ENCODE peak calls at places on chromosomes 3 and 15, in seven cellular contexts. G, D, O, S, M, X and R are unnamed samples.

GRCh38 chr3:117681619-117682018 is 972.0 kb downstream of the TUSC7 start:
- DNase-seq in O (no peak), M (no peak), X (no peak), G (no peak), D (no peak), S (peak; percentile 87), R (no peak)

GRCh38 chr3:32472716-32473115 is 29.9 kb downstream of the CMTM6 start:
- DNase-seq in S (no peak), G (no peak), D (peak; percentile 11), M (no peak), O (no peak), X (no peak), R (no peak)

GRCh38 chr3:120040813-120041377 is 53.4 kb downstream of the GSK3B start:
- DNase-seq in O (no peak), S (no peak), D (no peak), X (no peak), G (no peak), M (no peak), R (no peak)

GRCh38 chr3:3665546-3665945 is 133.7 kb upstream of the LRRN1 start:
- DNase-seq in D (no peak), O (no peak), S (no peak), X (no peak), G (no peak), M (no peak), R (no peak)

GRCh38 chr3:182135056-182135455 is 423.3 kb downstream of the SOX2 start:
- DNase-seq in M (no peak), S (no peak), X (no peak), D (no peak), O (no peak), G (no peak), R (no peak)

GRCh38 chr15:63030101-63030528 is 12.4 kb upstream of the TPM1 start:
- DNase-seq in S (peak; percentile 63), D (no peak), G (no peak), M (no peak), O (no peak), X (no peak), R (no peak)

GRCh38 chr3:71651625-71652024 is 68.1 kb upstream of the FOXP1 start:
- DNase-seq in S (no peak), X (no peak), D (no peak), G (no peak), M (no peak), O (no peak), R (no peak)

GRCh38 chr3:187165144-187165543 is 25.8 kb upstream of the RPL39L start:
- DNase-seq in M (peak; percentile 58), X (no peak), D (peak; percentile 53), S (peak; percentile 55), O (peak; percentile 53), G (peak; percentile 45), R (peak; percentile 56)

GRCh38 chr3:178203650-178204049 is 332.6 kb upstream of the KCNMB2 start:
- DNase-seq in S (peak; percentile 47), D (no peak), M (no peak), G (no peak), O (no peak), X (no peak), R (no peak)

GRCh38 chr3:172221550-172221949 is 182.2 kb downstream of the FNDC3B start:
- DNase-seq in G (no peak), M (no peak), X (no peak), S (peak; percentile 88), O (no peak), D (no peak), R (no peak)

GRCh38 chr3:146517684-146518435 is 26.5 kb downstream of the PLSCR1 start:
- DNase-seq in X (no peak), M (no peak), G (no peak), D (peak; percentile 45), O (peak; percentile 28), S (no peak), R (no peak)

GRCh38 chr3:64444619-64445317 is 219.5 kb upstream of the PRICKLE2 start:
- DNase-seq in G (no peak), S (no peak), M (no peak), X (no peak), O (no peak), D (no peak), R (no peak)

DNA sequence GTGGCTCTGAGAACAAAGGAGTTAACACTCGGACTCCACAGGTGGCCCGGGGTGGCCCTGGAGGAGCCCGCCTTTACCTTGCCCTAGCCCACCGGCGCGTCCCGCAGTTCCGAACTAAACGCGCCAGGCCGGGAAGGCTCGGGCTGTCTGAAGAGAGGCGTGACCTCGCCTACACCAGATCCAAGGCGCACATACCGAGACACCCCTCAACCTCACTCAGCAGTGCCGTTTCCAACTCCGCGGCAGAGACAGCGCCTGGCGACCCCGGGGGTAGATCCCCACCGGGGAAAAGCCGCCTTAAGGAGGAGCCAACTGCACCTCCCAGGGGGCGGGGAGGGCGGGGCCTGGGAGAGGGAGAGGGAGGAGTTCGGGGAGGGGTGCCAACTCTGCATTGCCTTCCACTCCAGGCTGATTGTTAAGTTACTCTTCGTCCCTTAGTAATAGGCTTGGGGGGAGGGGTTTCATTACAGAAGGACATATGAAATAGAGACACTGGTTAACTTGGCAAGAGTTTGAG is at the start of gene DLG1:
- DNase-seq in O (peak; percentile 86), S (peak; percentile 92), G (peak; percentile 92), M (peak; percentile 88), X (peak; percentile 53), D (peak; percentile 95), R (peak; percentile 74)
- TF ChIP-seq CEBPB in O (no peak), S (no peak), G (no peak), M (no peak), X (no peak), D (no peak), R (no peak)

GRCh38 chr3:168384990-168385389 is 289.3 kb upstream of the GOLIM4 start:
- DNase-seq in D (no peak), X (no peak), S (no peak), G (no peak), M (no peak), O (no peak), R (no peak)

DNA sequence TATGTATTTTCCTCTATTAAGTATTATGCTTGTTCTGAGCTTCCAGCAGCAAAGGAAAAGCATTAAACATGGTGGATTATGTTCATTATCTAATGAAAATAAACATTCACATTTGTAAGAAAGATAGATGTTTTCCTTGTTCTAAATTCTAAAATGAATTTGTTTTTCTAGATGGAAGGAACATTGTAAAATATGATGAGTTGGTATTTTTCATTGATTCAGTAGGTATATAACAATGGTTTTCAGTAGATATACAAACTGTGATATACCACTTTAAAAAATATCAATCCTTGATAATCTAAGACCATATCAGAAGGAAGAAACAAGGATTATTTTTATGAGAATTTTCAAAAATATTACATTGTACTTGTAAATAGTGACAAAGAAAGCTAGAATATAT is 290.6 kb upstream of the GOLIM4 start:
- DNase-seq in M (no peak), X (no peak), G (no peak), O (no peak), S (no peak), D (no peak), R (no peak)
- TF ChIP-seq CEBPB in M (no peak), X (no peak), G (no peak), O (no peak), S (no peak), D (no peak), R (no peak)

DNA sequence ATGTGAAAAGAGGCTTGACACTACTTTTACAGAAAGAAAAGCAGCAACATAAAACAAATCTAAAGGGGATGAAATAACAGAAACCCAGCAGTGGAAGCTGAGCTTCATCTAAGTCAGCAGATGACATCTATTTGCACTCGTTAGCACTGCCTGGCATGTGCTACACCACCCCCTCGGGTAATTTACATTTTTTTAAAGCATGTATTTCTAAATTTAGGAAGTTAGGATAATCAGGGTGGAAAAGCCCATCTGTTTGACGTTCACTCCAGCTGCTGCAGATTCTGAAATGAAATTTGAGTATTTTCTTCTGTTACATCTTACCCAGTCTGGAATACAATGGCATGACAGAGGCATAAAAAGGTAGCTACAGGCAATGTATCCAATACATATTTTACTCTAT is 20.7 kb downstream of the IGSF11 start:
- DNase-seq in X (no peak), S (no peak), M (no peak), G (no peak), D (no peak), O (no peak), R (no peak)
- TF ChIP-seq CEBPB in X (no peak), S (no peak), M (no peak), G (no peak), D (no peak), O (no peak), R (no peak)

GRCh38 chr15:80677041-80677440 is 18.1 kb upstream of the ABHD17C start:
- DNase-seq in O (no peak), M (no peak), S (no peak), G (no peak), D (no peak), X (no peak), R (no peak)

GRCh38 chr15:80673561-80674244 is 21.4 kb upstream of the ABHD17C start:
- DNase-seq in X (no peak), D (no peak), M (no peak), G (no peak), S (no peak), O (no peak), R (no peak)

GRCh38 chr15:80679167-80679804 is 15.8 kb upstream of the ABHD17C start:
- DNase-seq in X (no peak), O (no peak), M (no peak), S (no peak), D (no peak), G (no peak), R (no peak)

GRCh38 chr15:80669599-80670273 is 25.4 kb upstream of the ABHD17C start:
- DNase-seq in X (no peak), S (peak; percentile 70), D (no peak), G (no peak), M (no peak), O (no peak), R (no peak)

DNA sequence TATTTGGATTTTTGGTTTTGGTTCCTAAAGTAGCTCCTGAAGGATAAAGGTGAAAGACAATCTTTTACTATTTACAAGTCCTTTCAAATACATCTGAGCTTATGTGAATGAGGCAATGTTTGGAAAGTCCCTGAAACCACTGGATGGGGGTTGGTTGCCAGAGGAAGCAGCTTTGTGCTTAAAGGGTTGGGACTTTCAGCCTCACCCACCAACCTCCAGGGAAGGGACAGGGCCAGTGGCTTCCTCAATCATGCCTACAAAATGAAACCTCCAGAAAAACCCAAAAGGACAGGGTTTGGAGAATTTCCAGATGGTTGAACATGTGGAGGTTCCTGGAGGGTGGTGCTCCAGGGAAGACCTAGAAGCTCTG is 20.9 kb upstream of the ABHD17C start:
- DNase-seq in X (peak; percentile 55), M (no peak), S (peak; percentile 60), D (no peak), O (no peak), G (no peak), R (no peak)
- TF ChIP-seq CEBPB in X (no peak), M (no peak), S (peak; percentile 41), D (no peak), O (no peak), G (no peak), R (no peak)

DNA sequence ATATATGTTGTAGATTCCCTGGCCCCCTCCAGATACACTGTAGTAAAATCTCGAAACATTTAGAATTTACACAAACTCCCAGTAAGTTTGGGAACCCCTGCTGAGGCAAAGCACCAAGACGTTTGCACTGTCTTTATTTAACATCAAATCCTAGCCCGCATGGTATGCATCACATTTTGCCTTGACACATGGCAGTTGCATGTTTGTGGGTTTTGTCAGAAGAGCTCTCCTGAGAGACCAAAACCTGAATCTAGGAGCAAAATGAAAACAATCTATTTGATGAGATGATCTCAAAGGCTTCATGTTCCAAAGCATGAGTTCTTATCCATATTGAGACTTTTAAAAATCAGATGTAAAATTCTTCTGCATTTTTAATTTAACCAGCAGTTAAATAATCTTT is 105.4 kb upstream of the BOC start:
- DNase-seq in O (no peak), S (peak; percentile 38), X (no peak), D (no peak), M (no peak), G (no peak), R (no peak)
- TF ChIP-seq CEBPB in O (no peak), S (no peak), X (no peak), D (no peak), M (no peak), G (no peak), R (no peak)